ENCODE peak calls at places on chromosome 18, in five cellular contexts. One of them, this sample, is unnamed.

GRCh38 chr18:45171575-45172225 is 443.6 kb upstream of the SLC14A2 start:
- DNase-seq in glutamatergic neuron: no peak
- DNase-seq in GM06990: no peak
- DNase-seq in IMR-90: no peak
- DNase-seq in HFF-Myc: no peak
- DNase-seq in this sample: no peak

GRCh38 chr18:60649107-60649506 is 276.5 kb upstream of the MC4R start:
- DNase-seq in glutamatergic neuron: no peak
- DNase-seq in GM06990: peak
- DNase-seq in IMR-90: no peak
- DNase-seq in HFF-Myc: no peak
- DNase-seq in this sample: no peak

GRCh38 chr18:27685807-27686412 is 491.0 kb downstream of the CDH2 start:
- DNase-seq in glutamatergic neuron: peak
- DNase-seq in GM06990: no peak
- DNase-seq in IMR-90: peak
- DNase-seq in HFF-Myc: peak
- DNase-seq in this sample: peak

GRCh38 chr18:57819671-57820460 is 16.8 kb upstream of the ATP8B1 start:
- DNase-seq in glutamatergic neuron: no peak
- DNase-seq in GM06990: no peak
- DNase-seq in IMR-90: peak
- DNase-seq in HFF-Myc: peak
- DNase-seq in this sample: no peak

GRCh38 chr18:76450912-76451421 is 44.1 kb downstream of the ZNF516 start:
- DNase-seq in glutamatergic neuron: no peak
- DNase-seq in GM06990: peak
- DNase-seq in IMR-90: peak
- DNase-seq in HFF-Myc: no peak
- DNase-seq in this sample: peak

GRCh38 chr18:77137851-77138250 is 5.3 kb upstream of the MBP start:
- DNase-seq in glutamatergic neuron: no peak
- DNase-seq in GM06990: no peak
- DNase-seq in IMR-90: no peak
- DNase-seq in HFF-Myc: no peak
- DNase-seq in this sample: no peak

GRCh38 chr18:48575658-48576453 is 37.0 kb downstream of the CTIF start:
- DNase-seq in glutamatergic neuron: no peak
- DNase-seq in GM06990: no peak
- DNase-seq in IMR-90: no peak
- DNase-seq in HFF-Myc: no peak
- DNase-seq in this sample: no peak

GRCh38 chr18:26482567-26482966 is 65.8 kb downstream of the KCTD1 start:
- DNase-seq in glutamatergic neuron: no peak
- DNase-seq in GM06990: no peak
- DNase-seq in IMR-90: no peak
- DNase-seq in HFF-Myc: no peak
- DNase-seq in this sample: no peak

GRCh38 chr18:60292186-60292585 is 80.4 kb downstream of the MC4R start:
- DNase-seq in glutamatergic neuron: peak
- DNase-seq in GM06990: no peak
- DNase-seq in IMR-90: no peak
- DNase-seq in HFF-Myc: no peak
- DNase-seq in this sample: no peak

GRCh38 chr18:47605093-47605492 is 325.4 kb downstream of the SMAD2 start:
- DNase-seq in glutamatergic neuron: no peak
- DNase-seq in GM06990: no peak
- DNase-seq in IMR-90: no peak
- DNase-seq in HFF-Myc: no peak
- DNase-seq in this sample: no peak

GRCh38 chr18:57833441-57834101 is 30.5 kb upstream of the ATP8B1 start:
- DNase-seq in glutamatergic neuron: no peak
- DNase-seq in GM06990: peak
- DNase-seq in IMR-90: peak
- DNase-seq in HFF-Myc: no peak
- DNase-seq in this sample: no peak

GRCh38 chr18:446941-447560 is 53.5 kb downstream of the COLEC12 start:
- DNase-seq in glutamatergic neuron: no peak
- DNase-seq in GM06990: no peak
- DNase-seq in IMR-90: peak
- DNase-seq in HFF-Myc: no peak
- DNase-seq in this sample: no peak

GRCh38 chr18:58584219-58585127 is 44.4 kb downstream of the ALPK2 start:
- DNase-seq in glutamatergic neuron: no peak
- DNase-seq in GM06990: no peak
- DNase-seq in IMR-90: peak
- DNase-seq in HFF-Myc: no peak
- DNase-seq in this sample: no peak

GRCh38 chr18:51275712-51276473 is 78.4 kb upstream of the MEX3C start:
- DNase-seq in glutamatergic neuron: no peak
- DNase-seq in GM06990: no peak
- DNase-seq in IMR-90: peak
- DNase-seq in HFF-Myc: no peak
- DNase-seq in this sample: no peak

GRCh38 chr18:55998071-55998522 is 410.1 kb upstream of the TCF4 start:
- DNase-seq in glutamatergic neuron: no peak
- DNase-seq in GM06990: no peak
- DNase-seq in IMR-90: peak
- DNase-seq in HFF-Myc: no peak
- DNase-seq in this sample: peak

GRCh38 chr18:50446629-50447028 is 71.8 kb downstream of the SKA1 start:
- DNase-seq in glutamatergic neuron: no peak
- DNase-seq in GM06990: no peak
- DNase-seq in IMR-90: no peak
- DNase-seq in HFF-Myc: no peak
- DNase-seq in this sample: no peak

GRCh38 chr18:8293184-8293583 is 316.1 kb upstream of the RAB12 start:
- DNase-seq in glutamatergic neuron: no peak
- DNase-seq in GM06990: no peak
- DNase-seq in IMR-90: no peak
- DNase-seq in HFF-Myc: no peak
- DNase-seq in this sample: no peak

GRCh38 chr18:9792565-9793226 is 84.6 kb downstream of the RAB31 start:
- DNase-seq in glutamatergic neuron: no peak
- DNase-seq in GM06990: no peak
- DNase-seq in IMR-90: no peak
- DNase-seq in HFF-Myc: no peak
- DNase-seq in this sample: peak

GRCh38 chr18:51941999-51942398 is 398.0 kb upstream of the DCC start:
- DNase-seq in glutamatergic neuron: no peak
- DNase-seq in GM06990: no peak
- DNase-seq in IMR-90: no peak
- DNase-seq in HFF-Myc: no peak
- DNase-seq in this sample: no peak

GRCh38 chr18:49855711-49856110 is 42.4 kb upstream of the ACAA2 start:
- DNase-seq in glutamatergic neuron: no peak
- DNase-seq in GM06990: no peak
- DNase-seq in IMR-90: no peak
- DNase-seq in HFF-Myc: no peak
- DNase-seq in this sample: no peak

GRCh38 chr18:50700245-50701165 is 119.3 kb downstream of the MRO start:
- DNase-seq in glutamatergic neuron: no peak
- DNase-seq in GM06990: no peak
- DNase-seq in IMR-90: no peak
- DNase-seq in HFF-Myc: no peak
- DNase-seq in this sample: no peak

GRCh38 chr18:2303517-2304238 is 267.6 kb downstream of the METTL4 start:
- DNase-seq in glutamatergic neuron: no peak
- DNase-seq in GM06990: no peak
- DNase-seq in IMR-90: no peak
- DNase-seq in HFF-Myc: no peak
- DNase-seq in this sample: no peak

GRCh38 chr18:10499230-10499629 is 26.6 kb upstream of the NAPG start:
- DNase-seq in glutamatergic neuron: no peak
- DNase-seq in GM06990: no peak
- DNase-seq in IMR-90: no peak
- DNase-seq in HFF-Myc: no peak
- DNase-seq in this sample: no peak

GRCh38 chr18:77207540-77207939 is 42.1 kb upstream of the GALR1 start:
- DNase-seq in glutamatergic neuron: no peak
- DNase-seq in GM06990: no peak
- DNase-seq in IMR-90: peak
- DNase-seq in HFF-Myc: peak
- DNase-seq in this sample: no peak

GRCh38 chr18:31557446-31557845 is 34.2 kb upstream of the TTR start:
- DNase-seq in glutamatergic neuron: no peak
- DNase-seq in GM06990: no peak
- DNase-seq in IMR-90: no peak
- DNase-seq in HFF-Myc: no peak
- DNase-seq in this sample: no peak

GRCh38 chr18:905948-906415 is 1.3 kb downstream of the ADCYAP1 start:
- DNase-seq in glutamatergic neuron: peak
- DNase-seq in GM06990: no peak
- DNase-seq in IMR-90: no peak
- DNase-seq in HFF-Myc: no peak
- DNase-seq in this sample: peak

GRCh38 chr18:13136056-13136688 is 82.4 kb upstream of the LDLRAD4 start:
- DNase-seq in glutamatergic neuron: no peak
- DNase-seq in GM06990: peak
- DNase-seq in IMR-90: no peak
- DNase-seq in HFF-Myc: no peak
- DNase-seq in this sample: no peak

GRCh38 chr18:63974991-63975390 is 5.1 kb downstream of the SERPINB8 start:
- DNase-seq in glutamatergic neuron: no peak
- DNase-seq in GM06990: no peak
- DNase-seq in IMR-90: peak
- DNase-seq in HFF-Myc: no peak
- DNase-seq in this sample: no peak
- TF ChIP-seq CTCF in glutamatergic neuron: no peak
- TF ChIP-seq CTCF in GM06990: peak
- TF ChIP-seq CTCF in IMR-90: peak
- TF ChIP-seq CTCF in HFF-Myc: peak
- TF ChIP-seq CTCF in this sample: no peak

DNA sequence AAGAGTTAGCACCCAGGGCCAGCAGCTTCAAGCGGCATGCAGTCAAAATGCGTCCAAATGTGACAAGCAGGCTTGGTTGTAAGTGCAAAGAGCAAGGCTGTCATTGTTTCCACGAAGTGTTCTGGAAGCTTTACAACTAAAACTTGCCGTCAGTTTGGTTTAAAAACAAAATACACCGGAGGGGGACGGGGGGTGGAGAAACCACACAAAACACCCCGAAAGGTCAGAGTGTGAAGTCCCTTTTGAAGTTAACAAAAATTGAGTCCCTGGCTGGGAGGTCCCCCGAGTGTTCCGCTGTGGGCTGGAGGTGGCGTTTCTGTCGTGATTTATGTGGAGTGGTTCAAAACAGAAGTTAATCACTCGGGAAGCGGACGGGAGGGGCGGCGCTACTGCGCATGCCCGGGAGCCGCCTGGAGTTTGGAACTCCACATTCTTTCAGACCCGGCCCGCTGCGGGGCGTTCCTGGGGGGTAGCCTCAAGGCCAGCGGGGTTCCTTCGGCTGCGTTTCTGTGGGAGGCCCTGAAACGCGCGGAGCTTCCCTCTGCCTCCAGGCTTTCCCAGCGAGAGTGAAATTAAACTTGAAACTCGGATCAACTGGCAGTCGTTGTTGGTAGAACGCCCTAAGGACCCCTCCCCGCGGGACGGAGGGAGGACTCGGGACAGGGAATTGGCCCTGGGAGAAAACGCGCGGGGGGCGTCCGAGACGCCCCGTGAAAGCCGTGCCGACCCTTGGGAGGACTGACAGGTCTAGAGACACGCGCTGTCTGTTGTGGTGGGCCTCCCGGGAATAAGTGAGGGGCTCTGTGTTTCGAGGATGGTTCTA is 1.4 kb downstream of the TGIF1 start:
- DNase-seq in glutamatergic neuron: peak
- DNase-seq in GM06990: peak
- DNase-seq in IMR-90: peak
- DNase-seq in HFF-Myc: no peak
- DNase-seq in this sample: peak
- TF ChIP-seq CTCF in glutamatergic neuron: no peak
- TF ChIP-seq CTCF in GM06990: no peak
- TF ChIP-seq CTCF in IMR-90: no peak
- TF ChIP-seq CTCF in HFF-Myc: no peak
- TF ChIP-seq CTCF in this sample: no peak

DNA sequence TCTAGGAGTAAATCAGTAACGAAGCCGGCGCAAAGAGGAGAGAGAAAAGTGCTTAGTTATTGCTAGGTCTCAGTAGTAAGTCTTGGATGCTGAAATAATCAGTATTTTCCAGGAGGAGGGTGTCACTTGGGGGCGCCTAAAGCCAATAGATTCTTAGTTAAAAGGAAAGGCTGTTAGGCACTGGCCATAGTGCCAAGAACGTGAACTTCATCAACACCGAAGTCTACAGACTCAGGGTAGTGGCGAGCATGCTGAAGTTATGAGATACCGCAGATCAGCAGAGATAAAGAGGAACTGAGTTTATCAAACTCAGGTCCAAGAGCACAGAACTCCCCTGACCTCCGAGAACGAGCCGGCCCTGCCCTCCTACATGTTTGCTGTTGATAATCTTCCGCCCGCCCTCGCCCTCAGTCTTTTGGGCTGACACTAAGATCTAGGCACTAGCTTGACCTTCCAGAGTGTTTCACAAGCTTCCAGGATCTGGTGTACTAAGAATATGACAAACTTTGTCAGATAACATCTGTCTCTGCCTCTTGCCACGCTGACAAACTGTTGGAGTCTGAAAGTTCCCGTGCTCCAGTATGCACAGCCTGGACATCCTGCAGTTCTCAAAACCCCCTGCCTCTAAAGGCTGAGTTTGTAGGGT is 49.2 kb downstream of the CYB5A start:
- DNase-seq in glutamatergic neuron: no peak
- DNase-seq in GM06990: no peak
- DNase-seq in IMR-90: no peak
- DNase-seq in HFF-Myc: no peak
- DNase-seq in this sample: no peak
- TF ChIP-seq CTCF in glutamatergic neuron: no peak
- TF ChIP-seq CTCF in GM06990: no peak
- TF ChIP-seq CTCF in IMR-90: no peak
- TF ChIP-seq CTCF in HFF-Myc: no peak
- TF ChIP-seq CTCF in this sample: no peak

GRCh38 chr18:79476031-79476917 is 80.5 kb downstream of the NFATC1 start:
- DNase-seq in glutamatergic neuron: peak
- DNase-seq in GM06990: no peak
- DNase-seq in IMR-90: no peak
- DNase-seq in HFF-Myc: no peak
- DNase-seq in this sample: no peak
- TF ChIP-seq CTCF in glutamatergic neuron: no peak
- TF ChIP-seq CTCF in GM06990: no peak
- TF ChIP-seq CTCF in IMR-90: no peak
- TF ChIP-seq CTCF in HFF-Myc: no peak
- TF ChIP-seq CTCF in this sample: no peak

DNA sequence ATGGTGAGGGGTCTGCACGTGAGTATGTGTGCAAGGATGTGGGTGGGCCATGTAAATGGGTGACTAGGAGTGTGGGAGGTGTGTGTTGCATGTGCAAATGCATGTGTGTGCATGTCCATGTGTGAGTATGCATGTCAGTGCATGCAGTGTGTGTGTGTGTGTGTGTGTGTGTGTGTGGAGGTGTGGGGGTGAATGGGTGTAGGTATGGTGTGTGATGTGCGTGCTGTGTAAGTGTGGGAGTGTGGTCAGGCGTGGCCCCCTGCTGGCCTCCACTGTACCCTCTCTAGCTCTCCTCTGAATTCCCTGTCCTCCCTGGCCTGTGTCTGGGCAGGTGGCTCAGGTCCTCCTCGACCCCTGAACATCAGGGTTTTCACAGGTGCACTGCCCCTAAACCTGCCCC is 230.3 kb downstream of the CELF4 start:
- DNase-seq in glutamatergic neuron: no peak
- DNase-seq in GM06990: no peak
- DNase-seq in IMR-90: no peak
- DNase-seq in HFF-Myc: no peak
- DNase-seq in this sample: peak
- TF ChIP-seq CTCF in glutamatergic neuron: no peak
- TF ChIP-seq CTCF in GM06990: no peak
- TF ChIP-seq CTCF in IMR-90: peak
- TF ChIP-seq CTCF in HFF-Myc: peak
- TF ChIP-seq CTCF in this sample: peak